ENCODE peak calls at places on chromosomes 2 and 18, in eight cellular contexts. I is cardiac muscle cell; B is fibroblast of lung; R is naive thymus-derived CD4-positive, alpha-beta T cell; Z is pancreas; H is colonic mucosa; F is CD8-positive, alpha-beta memory T cell; X is thoracic aorta. N is an unnamed sample.
A peak's percentile ranks its signal among the peaks of the same experiment; 100 is the strongest.

GRCh38 chr2:167607211-167607610 is 640.2 kb downstream of the STK39 start:
- DNase-seq in I (no peak), B (peak; percentile 19), R (no peak), Z (no peak), H (no peak), F (no peak), X (no peak), N (no peak)

GRCh38 chr2:129191530-129191929 is 787.9 kb upstream of the RAB6C start:
- DNase-seq in I (peak; percentile 12), B (no peak), R (no peak), Z (no peak), H (no peak), F (no peak), X (no peak), N (no peak)

GRCh38 chr2:142100139-142100873 is 30.5 kb downstream of the LRP1B start:
- DNase-seq in I (no peak), B (peak; percentile 13), R (no peak), Z (no peak), H (no peak), F (no peak), X (no peak), N (no peak)

GRCh38 chr2:4085186-4085585 is 381.8 kb downstream of the DCDC2C start:
- DNase-seq in I (no peak), B (no peak), R (no peak), Z (no peak), H (no peak), F (no peak), X (no peak), N (no peak)

GRCh38 chr2:235614900-235615712 is 121.3 kb downstream of the AGAP1 start:
- DNase-seq in I (peak; percentile 91), B (peak; percentile 85), R (no peak), Z (no peak), H (peak; percentile 49), F (no peak), X (peak; percentile 23), N (peak; percentile 23)

GRCh38 chr2:186456941-186457340 is 29.1 kb upstream of the ZC3H15 start:
- DNase-seq in I (peak; percentile 74), B (peak; percentile 99), R (no peak), Z (no peak), H (no peak), F (no peak), X (no peak), N (no peak)

GRCh38 chr2:239001794-239002193 is 153.9 kb downstream of the TWIST2 start:
- DNase-seq in I (no peak), B (no peak), R (no peak), Z (no peak), H (no peak), F (no peak), X (no peak), N (no peak)

GRCh38 chr18:63832470-63832869 is 55.0 kb upstream of the SERPINB2 start:
- DNase-seq in I (no peak), B (peak; percentile 81), R (no peak), Z (no peak), H (no peak), F (no peak), X (no peak), N (no peak)

GRCh38 chr2:88599527-88599926 is 27.7 kb downstream of the EIF2AK3 start:
- DNase-seq in I (no peak), B (no peak), R (no peak), Z (no peak), H (no peak), F (no peak), X (no peak), N (no peak)

GRCh38 chr2:222707689-222708273 is 36.3 kb downstream of the MOGAT1 start:
- DNase-seq in I (peak; percentile 14), B (peak; percentile 89), R (peak; percentile 12), Z (no peak), H (no peak), F (no peak), X (no peak), N (peak; percentile 20)

GRCh38 chr2:119252186-119253113 is 28.8 kb downstream of the STEAP3 start:
- DNase-seq in I (peak; percentile 90), B (peak; percentile 98), R (no peak), Z (no peak), H (no peak), F (no peak), X (no peak), N (no peak)

GRCh38 chr2:72000110-72000509 is 147.6 kb downstream of the CYP26B1 start:
- DNase-seq in I (no peak), B (no peak), R (no peak), Z (no peak), H (no peak), F (no peak), X (no peak), N (no peak)

GRCh38 chr2:230987137-230988020 is 8.5 kb upstream of the SPATA3 start:
- DNase-seq in I (peak; percentile 79), B (peak; percentile 39), R (peak; percentile 68), Z (peak; percentile 67), H (peak; percentile 85), F (peak; percentile 70), X (no peak), N (peak; percentile 75)

GRCh38 chr2:190722061-190722759 is 73.3 kb downstream of the NAB1 start:
- DNase-seq in I (no peak), B (peak; percentile 8), R (no peak), Z (no peak), H (no peak), F (no peak), X (no peak), N (no peak)

GRCh38 chr2:102540882-102541281 is 67.9 kb downstream of the SLC9A4 start:
- DNase-seq in I (no peak), B (no peak), R (no peak), Z (no peak), H (peak; percentile 87), F (no peak), X (no peak), N (peak; percentile 47)

GRCh38 chr2:221570321-221571107 is 1.6 kb downstream of the EPHA4 start:
- DNase-seq in I (peak; percentile 30), B (peak; percentile 33), R (peak; percentile 42), Z (no peak), H (peak; percentile 25), F (peak; percentile 1), X (no peak), N (no peak)

GRCh38 chr2:20589975-20590703 is 60.8 kb downstream of the HS1BP3 start:
- DNase-seq in I (no peak), B (peak; percentile 64), R (no peak), Z (no peak), H (no peak), F (no peak), X (no peak), N (no peak)

GRCh38 chr18:49510393-49511115 is 23.5 kb upstream of the C18orf32 start:
- DNase-seq in I (peak; percentile 70), B (peak; percentile 33), R (peak; percentile 50), Z (no peak), H (peak; percentile 50), F (peak; percentile 47), X (no peak), N (peak; percentile 52)

GRCh38 chr18:10893761-10894160 is 255.6 kb downstream of the PIEZO2 start:
- DNase-seq in I (no peak), B (no peak), R (no peak), Z (no peak), H (no peak), F (no peak), X (no peak), N (no peak)

DNA sequence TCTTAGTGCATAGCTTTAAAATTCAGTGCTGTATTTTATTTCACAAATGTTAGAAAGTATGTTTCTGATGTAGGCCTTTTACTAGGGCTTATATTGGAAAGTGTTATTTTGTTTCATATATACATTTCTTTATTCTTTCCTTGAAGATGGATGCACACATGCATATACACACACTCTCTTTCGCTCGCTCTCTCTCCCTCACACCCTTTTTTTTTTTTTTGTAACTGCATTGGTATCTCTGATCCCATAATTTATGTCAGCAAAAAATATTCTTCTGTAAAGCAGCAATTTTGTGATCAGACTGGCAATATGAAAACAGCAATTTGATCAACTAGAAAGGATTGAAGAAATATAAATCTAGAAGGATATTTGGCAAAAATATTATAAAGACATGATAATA is 2.0 kb downstream of the MBD5 start:
- DNase-seq in I (no peak), B (no peak), R (no peak), Z (no peak), H (no peak), F (no peak), X (no peak), N (no peak)
- H3K27ac ChIP-seq in I (no peak overlapping the region), B (no peak overlapping the region), R (peak overlapping the region; percentile 91), Z (no peak overlapping the region), H (no peak overlapping the region), F (no peak overlapping the region), X (no peak overlapping the region), N (no peak overlapping the region)

DNA sequence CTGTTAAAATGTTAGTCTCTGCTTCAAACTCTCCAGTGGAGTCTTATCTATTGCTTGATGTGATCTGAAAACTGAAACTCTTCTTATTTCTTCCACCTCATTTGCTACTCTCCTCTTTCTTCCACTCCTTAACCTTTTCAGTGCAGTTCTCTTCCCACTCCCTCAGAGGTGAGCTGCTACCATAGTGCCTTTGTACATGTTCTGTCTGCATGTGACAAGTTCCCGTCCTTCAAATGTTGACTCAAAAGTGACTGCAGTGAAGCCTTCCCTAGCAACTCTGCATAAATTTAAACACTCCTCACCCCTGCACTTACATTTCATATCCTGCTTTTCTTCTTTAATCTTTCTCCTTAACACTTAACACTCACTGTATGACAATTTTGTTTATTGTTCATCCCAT is 12.1 kb downstream of the SGO2 start:
- DNase-seq in I (no peak), B (no peak), R (no peak), Z (no peak), H (no peak), F (no peak), X (no peak), N (no peak)
- H3K36me3 ChIP-seq in I (peaks cover 4% of the 10 kb centered on the region), B (peaks cover 1% of the 10 kb centered on the region), R (no peaks in the 10 kb centered on the region), Z (no peaks in the 10 kb centered on the region), H (no peaks in the 10 kb centered on the region), F (no peaks in the 10 kb centered on the region), X (no peaks in the 10 kb centered on the region), N (no peaks in the 10 kb centered on the region)

GRCh38 chr2:27730249-27730648 is 41.3 kb upstream of the MRPL33 start:
- DNase-seq in I (no peak), B (no peak), R (no peak), Z (no peak), H (no peak), F (no peak), X (no peak), N (peak; percentile 51)

GRCh38 chr2:27729198-27729597 is 42.3 kb upstream of the MRPL33 start:
- DNase-seq in I (no peak), B (no peak), R (no peak), Z (no peak), H (no peak), F (no peak), X (no peak), N (peak; percentile 82)

GRCh38 chr2:27729614-27730013 is 41.9 kb upstream of the MRPL33 start:
- DNase-seq in I (no peak), B (no peak), R (no peak), Z (no peak), H (no peak), F (no peak), X (no peak), N (no peak)

GRCh38 chr2:27728081-27728858 is 43.2 kb upstream of the MRPL33 start:
- DNase-seq in I (no peak), B (no peak), R (no peak), Z (no peak), H (no peak), F (no peak), X (no peak), N (no peak)

GRCh38 chr2:27730980-27731691 is 40.4 kb upstream of the MRPL33 start:
- DNase-seq in I (no peak), B (no peak), R (no peak), Z (no peak), H (no peak), F (no peak), X (no peak), N (no peak)
- H3K4me1 ChIP-seq in I (peaks cover 8% of the 10 kb centered on the region), B (peaks cover 3% of the 10 kb centered on the region), R (peaks cover 8% of the 10 kb centered on the region), Z (peaks cover 26% of the 10 kb centered on the region), H (no peaks in the 10 kb centered on the region), F (peaks cover 4% of the 10 kb centered on the region), X (peaks cover 34% of the 10 kb centered on the region), N (peaks cover 14% of the 10 kb centered on the region)

GRCh38 chr2:226031078-226031937 is 631.8 kb downstream of the NYAP2 start:
- DNase-seq in I (peak; percentile 85), B (peak; percentile 80), R (no peak), Z (peak; percentile 11), H (peak; percentile 30), F (no peak), X (no peak), N (peak; percentile 2)
- H3K27ac ChIP-seq in I (peak overlapping the region; percentile 86), B (peak overlapping the region; percentile 57), R (no peak overlapping the region), Z (no peak overlapping the region), H (no peak overlapping the region), F (no peak overlapping the region), X (no peak overlapping the region), N (no peak overlapping the region)